ENCODE peak calls at places on chromosomes 1 and 21, in five cellular contexts. A is H1, V is neuronal stem cell, R is H9, I is trophoblast cell. B is an unnamed sample.

GRCh38 chr21:36211660-36212512 is 55.3 kb downstream of the DOP1B start:
- DNase-seq in A (no peak), V (no peak), R (no peak), I (peak), B (peak)

GRCh38 chr1:91769698-91770232 is 116.2 kb downstream of the TGFBR3 start:
- DNase-seq in A (no peak), V (no peak), R (no peak), I (no peak), B (no peak)

GRCh38 chr1:36872858-36873257 is 161.5 kb downstream of the GRIK3 start:
- DNase-seq in A (no peak), V (no peak), R (peak), I (no peak), B (no peak)

GRCh38 chr1:243394610-243395490 is 139.0 kb downstream of the SDCCAG8 start:
- DNase-seq in A (no peak), V (no peak), R (no peak), I (peak), B (no peak)

GRCh38 chr1:204647114-204647804 is 38.3 kb downstream of the LRRN2 start:
- DNase-seq in A (no peak), V (peak), R (peak), I (peak), B (peak)

GRCh38 chr1:33712176-33712575 is 151.7 kb upstream of the HMGB4 start:
- DNase-seq in A (no peak), V (peak), R (no peak), I (no peak), B (no peak)

GRCh38 chr21:31650930-31651329 is 8.6 kb upstream of the SOD1 start:
- DNase-seq in A (no peak), V (no peak), R (no peak), I (no peak), B (no peak)

GRCh38 chr1:203072911-203073310 is 12.9 kb downstream of the MYOG start:
- DNase-seq in A (no peak), V (no peak), R (no peak), I (no peak), B (no peak)

GRCh38 chr1:12581179-12581578 is 36.8 kb downstream of the DHRS3 start:
- DNase-seq in A (no peak), V (no peak), R (no peak), I (no peak), B (no peak)

GRCh38 chr1:205678286-205679111 is 1.8 kb downstream of the SLC45A3 start:
- DNase-seq in A (no peak), V (no peak), R (no peak), I (no peak), B (peak)

GRCh38 chr1:160046494-160047115 is 14.8 kb upstream of the PIGM start:
- DNase-seq in A (no peak), V (no peak), R (peak), I (peak), B (peak)

GRCh38 chr1:197928849-197929336 is 11.7 kb downstream of the LHX9 start:
- DNase-seq in A (no peak), V (no peak), R (peak), I (no peak), B (no peak)

GRCh38 chr21:29187939-29188338 is 57.5 kb downstream of the MAP3K7CL start:
- DNase-seq in A (no peak), V (no peak), R (no peak), I (peak), B (peak)

GRCh38 chr21:17352937-17353655 is 159.7 kb upstream of the CXADR start:
- DNase-seq in A (no peak), V (no peak), R (no peak), I (no peak), B (no peak)

GRCh38 chr1:57423135-57424131 is at the start of gene DAB1:
- DNase-seq in A (no peak), V (peak), R (peak), I (no peak), B (peak)

GRCh38 chr1:183159960-183160359 is 26.1 kb upstream of the LAMC2 start:
- DNase-seq in A (peak), V (no peak), R (no peak), I (peak), B (no peak)

GRCh38 chr1:30522031-30523004 is 201.1 kb downstream of the MATN1 start:
- DNase-seq in A (no peak), V (no peak), R (no peak), I (no peak), B (no peak)

GRCh38 chr1:87939486-87939885 is 610.8 kb downstream of the LMO4 start:
- DNase-seq in A (no peak), V (no peak), R (no peak), I (peak), B (no peak)

GRCh38 chr1:46450160-46450517 is 39.5 kb upstream of the DMBX1 start:
- DNase-seq in A (no peak), V (no peak), R (no peak), I (no peak), B (no peak)

GRCh38 chr1:20462397-20462796 is 23.6 kb downstream of the CAMK2N1 start:
- DNase-seq in A (no peak), V (no peak), R (no peak), I (no peak), B (no peak)

GRCh38 chr1:230861970-230862595 is 6.2 kb downstream of the C1orf198 start:
- DNase-seq in A (no peak), V (no peak), R (no peak), I (no peak), B (peak)

GRCh38 chr1:160030657-160031367 is 978 bp downstream of the PIGM start:
- DNase-seq in A (no peak), V (no peak), R (no peak), I (peak), B (peak)

GRCh38 chr21:30193201-30193600 is 22.7 kb downstream of the CLDN8 start:
- DNase-seq in A (no peak), V (no peak), R (no peak), I (no peak), B (no peak)
- H2BK12ac ChIP-seq in A (no peak), V (no peak), R (no peak), I (no peak), B (no peak)

DNA sequence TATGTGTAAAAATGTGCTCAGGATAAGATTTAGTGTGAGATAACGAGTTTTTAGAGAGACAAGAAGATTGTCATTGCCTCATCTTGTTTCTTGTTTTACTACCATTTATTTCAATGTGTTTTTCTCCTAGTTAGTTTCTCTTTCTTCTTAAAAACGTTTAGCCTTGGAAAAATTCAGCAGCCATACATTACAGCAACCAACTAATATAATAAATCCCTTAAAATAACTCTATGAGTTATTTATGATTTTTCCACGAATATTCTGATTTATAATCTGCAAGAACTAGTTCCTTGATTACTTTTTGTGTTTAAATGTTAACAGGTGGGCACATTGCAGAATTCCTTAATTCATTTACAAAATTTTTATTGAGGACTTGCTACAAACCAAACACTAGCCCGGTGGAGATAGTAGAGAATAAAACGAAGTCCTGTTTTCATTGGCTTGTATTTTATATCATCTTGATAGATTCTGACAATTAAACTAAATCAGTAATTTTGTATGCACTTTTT is 118.9 kb downstream of the OSBPL9 start:
- DNase-seq in A (no peak), V (no peak), R (no peak), I (peak), B (no peak)
- H3K4me2 ChIP-seq in A (no peak), V (no peak), R (no peak), I (no peak), B (no peak)

GRCh38 chr1:39922139-39922757 is 20.5 kb upstream of the MYCL start:
- DNase-seq in A (peak), V (peak), R (peak), I (no peak), B (no peak)
- H2AFZ ChIP-seq in A (no peak), V (peak), R (no peak), I (no peak), B (no peak)

GRCh38 chr1:97934491-97934890 is 13.7 kb upstream of the DPYD start:
- DNase-seq in A (no peak), V (no peak), R (no peak), I (no peak), B (no peak)
- H2BK12ac ChIP-seq in A (no peak), V (no peak), R (no peak), I (no peak), B (no peak)

DNA sequence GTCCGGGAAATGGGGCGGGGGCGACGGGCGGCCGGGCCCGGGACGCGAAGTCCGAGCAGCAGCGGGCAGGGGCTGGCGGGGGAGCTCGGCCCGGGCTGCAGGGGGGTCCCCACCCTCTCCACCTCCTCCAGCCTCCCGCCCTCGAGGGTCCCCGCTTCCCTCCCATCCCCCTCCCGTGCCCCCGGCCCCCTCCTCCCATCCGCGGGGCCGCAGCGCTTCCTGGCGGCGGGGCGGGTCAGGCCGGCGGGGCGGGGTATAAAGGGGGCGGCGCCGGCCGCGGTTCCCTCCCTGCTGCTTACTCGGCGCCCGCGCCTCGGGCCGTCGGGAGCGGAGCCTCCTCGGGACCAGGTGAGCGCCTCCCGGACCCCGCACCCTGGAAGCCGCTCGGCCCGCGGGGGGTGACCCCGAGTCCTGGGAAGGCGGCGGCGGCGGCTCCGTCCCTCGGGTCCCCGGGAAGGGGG is at the start of gene COL6A2:
- DNase-seq in A (peak), V (peak), R (peak), I (peak), B (peak)
- H3K4me2 ChIP-seq in A (peak), V (peak), R (peak), I (peak), B (peak)

GRCh38 chr1:217138173-217138838 is 415.1 kb upstream of the ESRRG start:
- DNase-seq in A (no peak), V (peak), R (no peak), I (no peak), B (no peak)
- H2AFZ ChIP-seq in A (no peak), V (peak), R (no peak), I (no peak), B (no peak)

GRCh38 chr1:7549277-7549676 is 221.8 kb upstream of the VAMP3 start:
- DNase-seq in A (no peak), V (no peak), R (no peak), I (peak), B (peak)
- H2BK12ac ChIP-seq in A (no peak), V (no peak), R (no peak), I (no peak), B (no peak)

GRCh38 chr1:85091647-85092295 is 43.5 kb upstream of the MCOLN3 start:
- DNase-seq in A (no peak), V (no peak), R (no peak), I (peak), B (no peak)

GRCh38 chr1:85088408-85088784 is 40.1 kb upstream of the MCOLN3 start:
- DNase-seq in A (no peak), V (no peak), R (no peak), I (no peak), B (no peak)

GRCh38 chr1:85089203-85089602 is 40.9 kb upstream of the MCOLN3 start:
- DNase-seq in A (no peak), V (no peak), R (no peak), I (no peak), B (no peak)

GRCh38 chr1:85090225-85090624 is 41.9 kb upstream of the MCOLN3 start:
- DNase-seq in A (no peak), V (no peak), R (no peak), I (no peak), B (no peak)

DNA sequence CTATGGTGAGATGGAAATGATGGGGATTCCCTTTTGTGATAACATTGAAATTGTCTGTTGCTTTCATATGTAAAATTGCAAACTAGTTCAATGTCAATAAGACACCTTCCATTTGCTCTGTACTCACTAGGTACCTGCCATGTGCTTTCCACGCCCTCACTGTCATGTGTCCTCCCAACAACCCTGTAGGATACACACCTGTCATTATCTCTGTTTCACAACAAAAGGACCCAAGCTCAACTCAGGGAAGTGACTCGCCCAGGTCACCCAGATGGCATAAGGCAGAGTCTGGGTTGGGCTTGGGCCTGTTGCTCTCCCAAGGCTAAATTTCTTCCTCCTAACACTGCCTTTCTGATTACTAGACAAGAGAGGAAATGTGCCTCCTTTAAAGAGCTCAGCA is 45.3 kb upstream of the MCOLN3 start:
- DNase-seq in A (no peak), V (no peak), R (no peak), I (no peak), B (no peak)
- H3K4me2 ChIP-seq in A (no peak), V (no peak), R (no peak), I (no peak), B (no peak)

GRCh38 chr21:46441331-46441730 is 17.4 kb upstream of the DIP2A start:
- DNase-seq in A (no peak), V (no peak), R (no peak), I (no peak), B (no peak)
- H2AFZ ChIP-seq in A (no peak), V (no peak), R (no peak), I (no peak), B (no peak)

B was measured in mesenchymal stem cell.